ENCODE peak calls at places on chromosomes 12 and 14, in four cellular contexts. One of them, this sample, is unnamed.

GRCh38 chr12:52214421-52214802 is 18.6 kb upstream of the KRT7 start:
- DNase-seq in myocyte: no peak
- DNase-seq in epithelial cell of esophagus: no peak
- DNase-seq in NCI-H748 treated with DMSO at 0.1 percent for 48 hours: no peak
- DNase-seq in this sample: no peak

GRCh38 chr14:59507752-59508103 is 23.4 kb downstream of the JKAMP start:
- DNase-seq in myocyte: no peak
- DNase-seq in epithelial cell of esophagus: peak
- DNase-seq in NCI-H748 treated with DMSO at 0.1 percent for 48 hours: no peak
- DNase-seq in this sample: no peak

GRCh38 chr12:13222076-13222475 is 25.6 kb downstream of the EMP1 start:
- DNase-seq in myocyte: no peak
- DNase-seq in epithelial cell of esophagus: peak
- DNase-seq in NCI-H748 treated with DMSO at 0.1 percent for 48 hours: no peak
- DNase-seq in this sample: no peak

GRCh38 chr12:3753549-3754284 is 808 bp upstream of the CRACR2A start:
- DNase-seq in myocyte: peak
- DNase-seq in epithelial cell of esophagus: no peak
- DNase-seq in NCI-H748 treated with DMSO at 0.1 percent for 48 hours: no peak
- DNase-seq in this sample: no peak

GRCh38 chr14:91293281-91293680 is 48.8 kb upstream of the GPR68 start:
- DNase-seq in myocyte: no peak
- DNase-seq in epithelial cell of esophagus: no peak
- DNase-seq in NCI-H748 treated with DMSO at 0.1 percent for 48 hours: no peak
- DNase-seq in this sample: no peak

GRCh38 chr14:61470261-61470953 is 149.0 kb downstream of the PRKCH start:
- DNase-seq in myocyte: peak
- DNase-seq in epithelial cell of esophagus: peak
- DNase-seq in NCI-H748 treated with DMSO at 0.1 percent for 48 hours: no peak
- DNase-seq in this sample: peak

GRCh38 chr14:56555921-56556570 is 23.6 kb upstream of the TMEM260 start:
- DNase-seq in myocyte: peak
- DNase-seq in epithelial cell of esophagus: peak
- DNase-seq in NCI-H748 treated with DMSO at 0.1 percent for 48 hours: peak
- DNase-seq in this sample: peak

GRCh38 chr12:19712041-19712440 is 272.7 kb downstream of the AEBP2 start:
- DNase-seq in myocyte: peak
- DNase-seq in epithelial cell of esophagus: peak
- DNase-seq in NCI-H748 treated with DMSO at 0.1 percent for 48 hours: no peak
- DNase-seq in this sample: no peak

GRCh38 chr12:101923049-101923718 is 45.8 kb downstream of the DRAM1 start:
- DNase-seq in myocyte: no peak
- DNase-seq in epithelial cell of esophagus: no peak
- DNase-seq in NCI-H748 treated with DMSO at 0.1 percent for 48 hours: no peak
- DNase-seq in this sample: no peak

This sample was measured in NCI-H2081.